ENCODE peak calls at places on chromosomes 3 and 15, in five cellular contexts. One of them, this sample, is unnamed.

GRCh38 chr3:138916824-138917223 is 30.1 kb downstream of the FOXL2 start:
- DNase-seq in Calu3: peak
- DNase-seq in left lung: no peak
- DNase-seq in Peyer's patch: no peak
- DNase-seq in GM18507: no peak
- DNase-seq in this sample: peak

GRCh38 chr3:195909294-195909644 is 918 bp upstream of the TNK2 start:
- DNase-seq in GM18507: no peak
- DNase-seq in left lung: no peak
- DNase-seq in Calu3: no peak
- DNase-seq in Peyer's patch: no peak
- DNase-seq in this sample: no peak

GRCh38 chr3:64919934-64920333 is 232.1 kb upstream of the ADAMTS9 start:
- DNase-seq in Peyer's patch: no peak
- DNase-seq in Calu3: no peak
- DNase-seq in GM18507: no peak
- DNase-seq in left lung: no peak
- DNase-seq in this sample: no peak

GRCh38 chr15:70504305-70504951 is 258.9 kb downstream of the UACA start:
- DNase-seq in Peyer's patch: peak
- DNase-seq in left lung: peak
- DNase-seq in Calu3: no peak
- DNase-seq in GM18507: no peak
- DNase-seq in this sample: no peak

GRCh38 chr15:45645026-45645980 is 10.5 kb downstream of the SQOR start:
- DNase-seq in GM18507: no peak
- DNase-seq in Calu3: no peak
- DNase-seq in left lung: no peak
- DNase-seq in Peyer's patch: no peak
- DNase-seq in this sample: no peak

GRCh38 chr15:47293763-47294162 is 423.5 kb upstream of the SEMA6D start:
- DNase-seq in left lung: peak
- DNase-seq in Peyer's patch: no peak
- DNase-seq in Calu3: no peak
- DNase-seq in GM18507: no peak
- DNase-seq in this sample: no peak

GRCh38 chr3:59327324-59327939 is 277.6 kb upstream of the CFAP20DC start:
- DNase-seq in Peyer's patch: no peak
- DNase-seq in left lung: no peak
- DNase-seq in GM18507: no peak
- DNase-seq in Calu3: no peak
- DNase-seq in this sample: no peak

GRCh38 chr15:56272474-56272873 is 28.8 kb upstream of the RFX7 start:
- DNase-seq in Calu3: no peak
- DNase-seq in left lung: no peak
- DNase-seq in Peyer's patch: no peak
- DNase-seq in GM18507: no peak
- DNase-seq in this sample: no peak

GRCh38 chr3:140186421-140186920 is 251.5 kb downstream of the CLSTN2 start:
- DNase-seq in GM18507: no peak
- DNase-seq in left lung: no peak
- DNase-seq in Peyer's patch: no peak
- DNase-seq in Calu3: no peak
- DNase-seq in this sample: peak

GRCh38 chr3:190048831-190049541 is 71.7 kb downstream of the P3H2 start:
- DNase-seq in Peyer's patch: no peak
- DNase-seq in Calu3: no peak
- DNase-seq in left lung: no peak
- DNase-seq in GM18507: no peak
- DNase-seq in this sample: no peak

GRCh38 chr15:92681141-92681622 is 25.6 kb upstream of the FAM174B start:
- DNase-seq in left lung: no peak
- DNase-seq in GM18507: no peak
- DNase-seq in Peyer's patch: no peak
- DNase-seq in Calu3: no peak
- DNase-seq in this sample: no peak

GRCh38 chr3:157294953-157295352 is 135.0 kb upstream of the CCNL1 start:
- DNase-seq in Calu3: no peak
- DNase-seq in Peyer's patch: no peak
- DNase-seq in left lung: no peak
- DNase-seq in GM18507: no peak
- DNase-seq in this sample: no peak

GRCh38 chr3:31680072-31680870 is 147.5 kb downstream of the STT3B start:
- DNase-seq in left lung: peak
- DNase-seq in Peyer's patch: no peak
- DNase-seq in Calu3: no peak
- DNase-seq in GM18507: no peak
- DNase-seq in this sample: no peak

GRCh38 chr3:194840661-194841514 is 155.2 kb downstream of the FAM43A start:
- DNase-seq in Calu3: peak
- DNase-seq in GM18507: no peak
- DNase-seq in Peyer's patch: no peak
- DNase-seq in left lung: no peak
- DNase-seq in this sample: peak

GRCh38 chr15:89021224-89021623 is 67.0 kb upstream of the ABHD2 start:
- DNase-seq in Peyer's patch: no peak
- DNase-seq in Calu3: no peak
- DNase-seq in GM18507: no peak
- DNase-seq in left lung: no peak
- DNase-seq in this sample: no peak

GRCh38 chr15:77821188-77821958 is 188.7 kb upstream of the LINGO1 start:
- DNase-seq in left lung: no peak
- DNase-seq in GM18507: peak
- DNase-seq in Calu3: peak
- DNase-seq in Peyer's patch: peak
- DNase-seq in this sample: peak

GRCh38 chr15:31392761-31393401 is 66.2 kb downstream of the KLF13 start:
- DNase-seq in Calu3: no peak
- DNase-seq in Peyer's patch: no peak
- DNase-seq in GM18507: no peak
- DNase-seq in left lung: no peak
- DNase-seq in this sample: peak

GRCh38 chr3:115169808-115170207 is 22.7 kb upstream of the ZBTB20 start:
- DNase-seq in Calu3: no peak
- DNase-seq in Peyer's patch: no peak
- DNase-seq in GM18507: no peak
- DNase-seq in left lung: no peak
- DNase-seq in this sample: no peak

GRCh38 chr3:139110072-139110830 is 65.6 kb upstream of the PRR23C start:
- DNase-seq in left lung: no peak
- DNase-seq in Peyer's patch: no peak
- DNase-seq in GM18507: no peak
- DNase-seq in Calu3: no peak
- DNase-seq in this sample: peak

GRCh38 chr15:92652576-92652966 is 3.0 kb downstream of the FAM174B start:
- DNase-seq in GM18507: no peak
- DNase-seq in Calu3: no peak
- DNase-seq in Peyer's patch: no peak
- DNase-seq in left lung: no peak
- DNase-seq in this sample: no peak

GRCh38 chr15:75673426-75674247 is 25.9 kb downstream of the SNX33 start:
- DNase-seq in Peyer's patch: no peak
- DNase-seq in GM18507: no peak
- DNase-seq in left lung: peak
- DNase-seq in Calu3: no peak
- DNase-seq in this sample: no peak

GRCh38 chr3:123390865-123391613 is 57.9 kb downstream of the ADCY5 start:
- DNase-seq in Calu3: no peak
- DNase-seq in Peyer's patch: no peak
- DNase-seq in GM18507: no peak
- DNase-seq in left lung: no peak
- DNase-seq in this sample: no peak

GRCh38 chr3:197297020-197297419 is 1.4 kb downstream of the DLG1 start:
- DNase-seq in Peyer's patch: no peak
- DNase-seq in Calu3: no peak
- DNase-seq in GM18507: no peak
- DNase-seq in left lung: no peak
- DNase-seq in this sample: peak

GRCh38 chr3:49880581-49881328 is 11.0 kb upstream of the CAMKV start:
- DNase-seq in left lung: no peak
- DNase-seq in GM18507: no peak
- DNase-seq in Calu3: no peak
- DNase-seq in Peyer's patch: no peak
- DNase-seq in this sample: no peak

GRCh38 chr3:8536106-8537052 is 34.8 kb downstream of the LMCD1 start:
- DNase-seq in left lung: no peak
- DNase-seq in Peyer's patch: no peak
- DNase-seq in GM18507: no peak
- DNase-seq in Calu3: no peak
- DNase-seq in this sample: no peak

GRCh38 chr3:69422751-69423150 is 36.9 kb upstream of the FRMD4B start:
- DNase-seq in Calu3: no peak
- DNase-seq in left lung: no peak
- DNase-seq in Peyer's patch: no peak
- DNase-seq in GM18507: no peak
- DNase-seq in this sample: no peak

GRCh38 chr3:27632431-27633223 is 89.5 kb downstream of the EOMES start:
- DNase-seq in Calu3: peak
- DNase-seq in Peyer's patch: peak
- DNase-seq in left lung: peak
- DNase-seq in GM18507: peak
- DNase-seq in this sample: no peak

GRCh38 chr3:111156506-111156905 is 84.9 kb downstream of the NECTIN3 start:
- DNase-seq in Peyer's patch: no peak
- DNase-seq in left lung: no peak
- DNase-seq in GM18507: no peak
- DNase-seq in Calu3: no peak
- DNase-seq in this sample: no peak

GRCh38 chr15:58200739-58201138 is 62.6 kb downstream of the AQP9 start:
- DNase-seq in left lung: no peak
- DNase-seq in Peyer's patch: no peak
- DNase-seq in Calu3: no peak
- DNase-seq in GM18507: no peak
- DNase-seq in this sample: no peak

GRCh38 chr3:14602804-14603644 is 48.5 kb upstream of the CCDC174 start:
- DNase-seq in Calu3: peak
- DNase-seq in left lung: no peak
- DNase-seq in Peyer's patch: no peak
- DNase-seq in GM18507: no peak
- DNase-seq in this sample: peak

This sample was measured in small intestine.